ENCODE peak calls at places on chromosomes 16 and 17, in six cellular contexts. T is astrocyte of the spinal cord, C is coronary artery, I is PC-9, H is GM04503, X is progenitor cell of endocrine pancreas. Q is an unnamed sample.

GRCh38 chr16:82331974-82332750 is 162.1 kb upstream of the MPHOSPH6 start:
- DNase-seq in T (no peak), H (no peak), C (no peak), X (no peak), I (no peak), Q (no peak)

GRCh38 chr17:36132421-36132831 is 28.8 kb downstream of the CCL4 start:
- DNase-seq in X (no peak), C (no peak), I (no peak), T (no peak), H (no peak), Q (no peak)

GRCh38 chr16:88320947-88321634 is 61.7 kb upstream of the ZNF469 start:
- DNase-seq in X (no peak), I (no peak), T (no peak), H (no peak), C (no peak), Q (peak)

GRCh38 chr17:44636562-44636961 is 19.7 kb upstream of the MEIOC start:
- DNase-seq in X (no peak), H (peak), T (peak), C (no peak), I (peak), Q (peak)

GRCh38 chr17:35051579-35052239 is 11.8 kb downstream of the RFFL start:
- DNase-seq in I (no peak), H (peak), T (peak), C (no peak), X (no peak), Q (no peak)

GRCh38 chr16:70746708-70747424 is 54.1 kb downstream of the VAC14 start:
- DNase-seq in I (peak), X (no peak), C (peak), T (peak), H (peak), Q (peak)

GRCh38 chr17:6257339-6257738 is 177.6 kb downstream of the AIPL1 start:
- DNase-seq in T (peak), C (no peak), H (no peak), X (no peak), I (no peak), Q (no peak)

GRCh38 chr17:82972836-82973372 is 106.5 kb upstream of the METRNL start:
- DNase-seq in H (no peak), X (no peak), C (no peak), T (no peak), I (no peak), Q (no peak)

GRCh38 chr17:8122923-8123694 is 797 bp downstream of the HES7 start:
- DNase-seq in H (no peak), C (peak), X (no peak), I (no peak), T (no peak), Q (no peak)

GRCh38 chr16:2084688-2085625 is 37.2 kb downstream of the TSC2 start:
- DNase-seq in C (no peak), X (no peak), H (no peak), I (no peak), T (no peak), Q (no peak)

GRCh38 chr17:77828749-77829539 is 129.6 kb upstream of the TNRC6C start:
- DNase-seq in I (no peak), H (no peak), C (no peak), T (no peak), X (no peak), Q (no peak)

Q was measured in HCT116.